ENCODE peak calls at places on chromosomes 12 and 14, in five cellular contexts. N, L, O, F and D are unnamed samples.

GRCh38 chr12:80936642-80937390 is 918 bp downstream of the LIN7A start:
- DNase-seq in N (peak), L (peak), O (peak), F (peak), D (peak)

GRCh38 chr14:90091393-90091792 is 29.6 kb downstream of the KCNK13 start:
- DNase-seq in N (peak), L (peak), O (peak), F (no peak), D (peak)

GRCh38 chr14:21671371-21671770 is 2.2 kb downstream of the OR4E1 start:
- DNase-seq in N (no peak), L (no peak), O (no peak), F (no peak), D (no peak)

GRCh38 chr12:70733385-70733784 is 96.2 kb upstream of the PTPRB start:
- DNase-seq in N (peak), L (peak), O (peak), F (peak), D (peak)

GRCh38 chr12:111546758-111547383 is 52.2 kb downstream of the ATXN2 start:
- DNase-seq in N (no peak), L (peak), O (peak), F (no peak), D (peak)

GRCh38 chr12:94289551-94290312 is 141.4 kb downstream of the PLXNC1 start:
- DNase-seq in N (no peak), L (peak), O (peak), F (peak), D (peak)

GRCh38 chr12:76755829-76756379 is 8.0 kb upstream of the ZDHHC17 start:
- DNase-seq in N (no peak), L (peak), O (no peak), F (no peak), D (peak)

GRCh38 chr14:96167224-96168148 is 37.2 kb upstream of the BDKRB2 start:
- DNase-seq in N (no peak), L (peak), O (peak), F (peak), D (peak)

GRCh38 chr14:92555440-92556111 is 42.0 kb downstream of the RIN3 start:
- DNase-seq in N (no peak), L (no peak), O (no peak), F (no peak), D (no peak)

GRCh38 chr12:57109207-57110160 is 1.7 kb downstream of the STAT6 start:
- DNase-seq in N (peak), L (peak), O (no peak), F (no peak), D (no peak)

GRCh38 chr14:92471919-92472318 is 41.7 kb upstream of the RIN3 start:
- DNase-seq in N (no peak), L (peak), O (peak), F (peak), D (peak)

GRCh38 chr14:99408286-99408970 is 72.2 kb downstream of the SETD3 start:
- DNase-seq in N (no peak), L (no peak), O (no peak), F (no peak), D (no peak)

GRCh38 chr14:32028599-32028998 is 48.5 kb upstream of the ARHGAP5 start:
- DNase-seq in N (no peak), L (peak), O (no peak), F (peak), D (no peak)

GRCh38 chr14:104360522-104360921 is 219.0 kb upstream of the C14orf180 start:
- DNase-seq in N (peak), L (no peak), O (no peak), F (no peak), D (no peak)

GRCh38 chr12:77724367-77724957 is 106.2 kb upstream of the NAV3 start:
- DNase-seq in N (no peak), L (peak), O (peak), F (peak), D (peak)

GRCh38 chr12:91074068-91074819 is 16.4 kb upstream of the KERA start:
- DNase-seq in N (no peak), L (peak), O (peak), F (no peak), D (peak)

GRCh38 chr14:58331111-58331510 is 32.8 kb downstream of the ARID4A start:
- DNase-seq in N (peak), L (peak), O (peak), F (peak), D (peak)

GRCh38 chr14:100891051-100891450 is 12.5 kb downstream of the RTL1 start:
- DNase-seq in N (no peak), L (no peak), O (no peak), F (no peak), D (no peak)

GRCh38 chr14:78178071-78178470 is 7.9 kb downstream of the NRXN3 start:
- DNase-seq in N (no peak), L (no peak), O (no peak), F (no peak), D (no peak)

GRCh38 chr12:93351726-93352125 is 26.0 kb upstream of the NUDT4 start:
- DNase-seq in N (no peak), L (no peak), O (no peak), F (no peak), D (no peak)

GRCh38 chr12:132343294-132343972 is 14.0 kb upstream of the GALNT9 start:
- DNase-seq in N (no peak), L (no peak), O (no peak), F (no peak), D (no peak)

GRCh38 chr12:111404362-111405148 is 1.2 kb upstream of the SH2B3 start:
- DNase-seq in N (peak), L (peak), O (no peak), F (peak), D (peak)

GRCh38 chr14:34501997-34502396 is 37.5 kb downstream of the EAPP start:
- DNase-seq in N (no peak), L (peak), O (peak), F (no peak), D (peak)

GRCh38 chr14:34496679-34497513 is 34.9 kb upstream of the SPTSSA start:
- DNase-seq in N (peak), L (peak), O (peak), F (peak), D (peak)

GRCh38 chr14:34501004-34501580 is 38.4 kb downstream of the EAPP start:
- DNase-seq in N (no peak), L (no peak), O (no peak), F (no peak), D (peak)

GRCh38 chr14:34498684-34499412 is 36.8 kb upstream of the SPTSSA start:
- DNase-seq in N (peak), L (peak), O (peak), F (peak), D (peak)

GRCh38 chr14:34496007-34496678 is 34.1 kb upstream of the SPTSSA start:
- DNase-seq in N (no peak), L (peak), O (no peak), F (no peak), D (no peak)
- H2AFZ ChIP-seq in N (peak), L (peak), O (no peak), F (no peak), D (no peak)

DNA sequence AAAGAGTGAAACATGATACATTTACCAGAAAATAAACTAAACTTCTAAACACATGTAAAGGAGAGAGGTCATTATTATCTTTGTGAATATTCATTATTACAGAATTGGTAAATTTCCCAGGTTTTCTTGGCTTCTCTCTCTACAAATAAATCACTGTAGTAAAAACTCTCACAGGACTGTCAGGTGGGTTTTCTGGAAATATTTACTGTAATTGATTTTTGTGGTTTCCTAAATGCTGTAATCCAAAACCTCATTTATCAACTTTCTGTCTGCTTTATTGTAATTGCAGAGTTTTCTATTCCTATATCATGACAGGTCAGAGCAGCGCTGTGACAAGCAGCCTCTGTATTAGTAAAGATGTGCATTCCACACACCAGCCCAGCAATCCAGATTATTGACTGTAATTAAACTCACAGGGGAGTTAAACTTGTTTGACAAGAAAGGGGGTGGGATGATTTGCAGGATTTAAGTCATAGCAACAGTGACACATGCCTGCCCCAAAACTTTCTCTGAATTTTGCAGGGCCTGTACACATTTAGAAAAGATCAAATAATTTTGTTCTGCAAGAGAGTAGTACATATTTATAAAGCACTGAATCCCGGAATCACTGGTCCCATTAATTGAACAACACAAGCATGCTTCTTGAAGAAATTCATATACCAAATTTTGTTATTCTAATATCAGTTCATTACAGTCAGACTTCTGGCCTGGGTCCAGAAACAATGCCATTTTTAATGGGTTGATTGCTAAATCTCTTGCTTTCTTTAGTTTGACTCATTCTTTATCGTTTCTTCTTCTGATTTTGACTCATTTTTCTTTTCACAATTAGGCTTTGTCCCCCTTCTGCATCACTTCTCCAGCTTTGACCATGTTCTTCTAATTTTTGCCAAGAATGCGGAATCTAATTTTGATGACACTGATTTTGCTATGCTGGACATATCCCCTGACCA is 42.2 kb downstream of the PTPRO start:
- DNase-seq in N (no peak), L (peak), O (no peak), F (no peak), D (peak)
- H3K4me2 ChIP-seq in N (no peak), L (no peak), O (no peak), F (no peak), D (no peak)

DNA sequence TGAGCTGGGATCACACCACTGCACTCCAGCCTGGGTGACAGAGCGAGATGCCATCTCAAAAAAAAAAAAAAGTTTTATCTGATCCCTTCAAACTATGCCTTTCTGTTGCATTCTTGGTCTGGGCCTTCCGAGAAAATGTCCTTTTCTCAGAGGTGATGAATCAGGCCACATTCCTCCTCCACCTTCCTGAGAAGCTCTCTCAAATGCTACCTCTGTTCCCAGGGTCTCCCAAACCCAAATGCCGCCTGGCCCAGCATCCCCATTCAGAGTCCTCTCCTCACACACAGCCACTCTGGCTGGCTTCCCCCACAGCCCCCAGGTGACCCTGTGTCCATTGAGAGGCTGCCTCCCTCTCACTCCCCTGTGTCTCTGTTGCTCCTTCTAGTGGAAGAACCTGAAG is 19.7 kb upstream of the TMED10 start:
- DNase-seq in N (no peak), L (no peak), O (no peak), F (no peak), D (no peak)
- H2AFZ ChIP-seq in N (no peak), L (no peak), O (no peak), F (no peak), D (no peak)

GRCh38 chr12:123799227-123799626 is 37.1 kb downstream of the DNAH10 start:
- DNase-seq in N (no peak), L (no peak), O (no peak), F (no peak), D (no peak)
- H3K4me2 ChIP-seq in N (no peak), L (no peak), O (no peak), F (no peak), D (no peak)

GRCh38 chr14:73236752-73237218 is 521 bp upstream of the PAPLN start:
- DNase-seq in N (no peak), L (no peak), O (no peak), F (no peak), D (no peak)

GRCh38 chr14:73234029-73234428 is 3.3 kb upstream of the PAPLN start:
- DNase-seq in N (no peak), L (no peak), O (no peak), F (no peak), D (no peak)

GRCh38 chr14:73236157-73236556 is 1.1 kb upstream of the PAPLN start:
- DNase-seq in N (no peak), L (no peak), O (no peak), F (no peak), D (no peak)

GRCh38 chr14:73234586-73235394 is 2.5 kb upstream of the PAPLN start:
- DNase-seq in N (no peak), L (no peak), O (no peak), F (no peak), D (no peak)

GRCh38 chr14:73235531-73236155 is 1.7 kb upstream of the PAPLN start:
- DNase-seq in N (no peak), L (no peak), O (no peak), F (peak), D (peak)
- H2AFZ ChIP-seq in N (no peak), L (no peak), O (no peak), F (no peak), D (no peak)